ENCODE peak calls at places on chromosomes 13 and 19, in nine cellular contexts. Q is heart left ventricle, W is brain microvascular endothelial cell, K is esophagus muscularis mucosa, U is Peyer's patch, N is right atrium auricular region, B is AG10803, R is Panc1, V is fibroblast of pulmonary artery. X is an unnamed sample.

GRCh38 chr13:40662866-40663265 is 3.6 kb downstream of the FOXO1 start:
- DNase-seq in Q (no peak), W (no peak), K (no peak), U (peak), N (no peak), B (no peak), R (no peak), V (no peak), X (no peak)

GRCh38 chr13:39835253-39835652 is 179.8 kb downstream of the COG6 start:
- DNase-seq in Q (no peak), W (peak), K (no peak), U (no peak), N (no peak), B (no peak), R (no peak), V (no peak), X (no peak)

GRCh38 chr19:16067205-16067938 is 8.9 kb upstream of the TPM4 start:
- DNase-seq in Q (no peak), W (peak), K (no peak), U (peak), N (peak), B (peak), R (no peak), V (peak), X (no peak)

GRCh38 chr19:45878043-45878794 is 7.7 kb downstream of the IRF2BP1 start:
- DNase-seq in Q (no peak), W (no peak), K (no peak), U (peak), N (no peak), B (no peak), R (no peak), V (no peak), X (no peak)

GRCh38 chr19:7729211-7729610 is 2.7 kb downstream of the CLEC4G start:
- DNase-seq in Q (no peak), W (no peak), K (no peak), U (no peak), N (no peak), B (no peak), R (no peak), V (no peak), X (no peak)

GRCh38 chr13:52348081-52348480 is 57.9 kb downstream of the THSD1 start:
- DNase-seq in Q (no peak), W (peak), K (no peak), U (no peak), N (no peak), B (peak), R (no peak), V (peak), X (peak)

GRCh38 chr19:53389591-53390377 is 5.2 kb upstream of the ZNF765 start:
- DNase-seq in Q (no peak), W (no peak), K (no peak), U (no peak), N (no peak), B (no peak), R (no peak), V (no peak), X (no peak)

GRCh38 chr13:37138169-37138568 is 32.7 kb upstream of the CSNK1A1L start:
- DNase-seq in Q (no peak), W (peak), K (no peak), U (no peak), N (no peak), B (peak), R (no peak), V (peak), X (no peak)

GRCh38 chr13:93217701-93218100 is 8.9 kb upstream of the GPC6 start:
- DNase-seq in Q (no peak), W (no peak), K (no peak), U (no peak), N (no peak), B (peak), R (no peak), V (no peak), X (no peak)

GRCh38 chr13:99265823-99266426 is 7.7 kb upstream of the GPR18 start:
- DNase-seq in Q (no peak), W (peak), K (no peak), U (no peak), N (no peak), B (peak), R (peak), V (peak), X (peak)

GRCh38 chr13:48296528-48296927 is 7.0 kb upstream of the RB1 start:
- DNase-seq in Q (no peak), W (no peak), K (no peak), U (no peak), N (no peak), B (no peak), R (no peak), V (no peak), X (no peak)

GRCh38 chr19:1261512-1261862 is 7.6 kb upstream of the CIRBP start:
- DNase-seq in Q (no peak), W (no peak), K (no peak), U (no peak), N (no peak), B (no peak), R (no peak), V (no peak), X (no peak)

GRCh38 chr13:108835082-108835481 is 205.7 kb downstream of the MYO16 start:
- DNase-seq in Q (no peak), W (no peak), K (no peak), U (no peak), N (no peak), B (no peak), R (no peak), V (no peak), X (no peak)

GRCh38 chr13:101612736-101613135 is 160.3 kb downstream of the ITGBL1 start:
- DNase-seq in Q (no peak), W (peak), K (no peak), U (no peak), N (no peak), B (no peak), R (no peak), V (no peak), X (no peak)

GRCh38 chr19:10871711-10872550 is 578 bp downstream of the CARM1 start:
- DNase-seq in Q (peak), W (no peak), K (no peak), U (peak), N (no peak), B (no peak), R (no peak), V (no peak), X (no peak)

GRCh38 chr19:30498707-30499106 is 126.5 kb downstream of the ZNF536 start:
- DNase-seq in Q (no peak), W (no peak), K (no peak), U (peak), N (no peak), B (no peak), R (no peak), V (no peak), X (no peak)

GRCh38 chr19:33064778-33065550 is at the start of gene RHPN2:
- DNase-seq in Q (peak), W (no peak), K (no peak), U (peak), N (no peak), B (peak), R (no peak), V (peak), X (no peak)

GRCh38 chr19:30682576-30683536 is 310.7 kb downstream of the ZNF536 start:
- DNase-seq in Q (peak), W (peak), K (no peak), U (peak), N (peak), B (peak), R (peak), V (peak), X (no peak)

GRCh38 chr13:42272776-42273175 is 824 bp downstream of the AKAP11 start:
- DNase-seq in Q (no peak), W (no peak), K (no peak), U (no peak), N (no peak), B (no peak), R (no peak), V (no peak), X (no peak)

GRCh38 chr19:48480151-48480475 is 10.9 kb downstream of the CYTH2 start:
- DNase-seq in Q (peak), W (no peak), K (no peak), U (peak), N (peak), B (peak), R (no peak), V (no peak), X (no peak)

GRCh38 chr13:67880916-67881315 is 650.8 kb upstream of the PCDH9 start:
- DNase-seq in Q (no peak), W (no peak), K (no peak), U (no peak), N (no peak), B (no peak), R (no peak), V (no peak), X (peak)

GRCh38 chr13:99926014-99926731 is 45.4 kb downstream of the ZIC5 start:
- DNase-seq in Q (no peak), W (peak), K (no peak), U (peak), N (no peak), B (peak), R (no peak), V (peak), X (no peak)

DNA sequence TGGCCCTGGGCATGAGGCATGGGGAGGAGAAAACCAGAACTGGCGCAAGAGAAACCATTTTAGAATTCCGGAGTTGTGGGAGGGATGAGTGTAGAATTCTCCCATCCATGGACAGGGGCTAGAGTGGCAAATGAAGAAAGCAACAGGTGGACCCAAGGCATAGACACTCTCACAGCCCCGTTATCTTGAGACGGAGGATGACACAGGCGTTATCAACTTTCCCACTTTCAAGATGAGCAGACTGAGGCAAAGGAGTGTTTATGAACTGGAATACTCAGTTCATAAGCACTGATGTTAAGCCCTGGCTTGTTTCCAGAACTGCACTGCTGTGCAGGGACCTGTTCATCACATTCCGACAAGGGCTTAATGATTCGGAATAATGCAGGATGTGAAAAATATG is 1.1 kb upstream of the GTF3A start:
- DNase-seq in Q (no peak), W (no peak), K (no peak), U (no peak), N (no peak), B (no peak), R (no peak), V (no peak), X (no peak)
- H3K4me3 ChIP-seq in Q (no peak), W (no peak), K (no peak), U (no peak), N (no peak), B (no peak), R (no peak), V (no peak), X (no peak)

GRCh38 chr13:107231941-107232340 is 664.0 kb upstream of the ARGLU1 start:
- DNase-seq in Q (no peak), W (no peak), K (no peak), U (no peak), N (no peak), B (no peak), R (no peak), V (no peak), X (no peak)
- TF ChIP-seq CTCF in Q (no peak), W (no peak), K (no peak), U (no peak), N (no peak), B (no peak), R (no peak), V (no peak), X (no peak)

GRCh38 chr19:18610556-18611326 is 1.9 kb upstream of the TMEM59L start:
- DNase-seq in Q (no peak), W (no peak), K (no peak), U (no peak), N (no peak), B (no peak), R (no peak), V (no peak), X (no peak)
- H3K4me3 ChIP-seq in Q (no peak), W (no peak), K (no peak), U (no peak), N (no peak), B (no peak), R (no peak), V (no peak), X (no peak)

DNA sequence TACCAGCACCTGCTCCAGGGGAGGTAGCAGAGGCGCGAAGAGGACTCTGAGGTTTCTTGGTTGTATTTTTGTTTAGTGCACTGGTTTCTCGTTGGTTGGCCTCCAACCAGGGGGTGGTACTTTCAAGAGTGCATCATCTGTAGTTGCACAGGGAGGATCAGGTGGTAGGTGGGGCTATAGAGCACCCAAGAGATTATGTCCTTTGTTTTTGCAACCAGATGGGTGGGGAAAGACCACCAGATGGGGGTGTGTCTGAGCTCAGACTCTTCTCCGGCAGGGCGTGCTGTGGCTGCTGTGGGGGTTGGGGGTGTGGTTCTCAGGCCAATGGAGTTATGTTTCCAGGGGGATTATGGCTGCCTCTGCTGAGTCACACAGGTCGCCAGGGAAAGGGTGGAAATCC is 254.4 kb upstream of the KLF12 start:
- DNase-seq in Q (no peak), W (no peak), K (no peak), U (no peak), N (no peak), B (no peak), R (no peak), V (no peak), X (no peak)
- TF ChIP-seq CTCF in Q (no peak), W (no peak), K (no peak), U (no peak), N (no peak), B (no peak), R (no peak), V (no peak), X (no peak)